ENCODE peak calls at places on chromosome 19, in nine cellular contexts. A is lower lobe of right lung, L is breast epithelium, S is non-pigmented ciliary epithelial cell, F is NCI-H345, Q is amygdala, R is T-cell, X is GM12865, C is cardiac fibroblast. E is an unnamed sample.

GRCh38 chr19:53877361-53877766 is 4.6 kb upstream of the PRKCG start:
- DNase-seq in A (no peak), L (no peak), S (no peak), F (no peak), Q (no peak), R (peak; percentile 37), X (no peak), C (peak; percentile 38), E (no peak)

GRCh38 chr19:903266-903797 is 9.7 kb downstream of the R3HDM4 start:
- DNase-seq in A (no peak), L (no peak), S (no peak), F (no peak), Q (no peak), R (no peak), X (no peak), C (no peak), E (no peak)

GRCh38 chr19:19554074-19555023 is 16.3 kb downstream of the CILP2 start:
- DNase-seq in A (peak; percentile 74), L (no peak), S (no peak), F (peak; percentile 6), Q (no peak), R (peak; percentile 32), X (peak; percentile 64), C (peak; percentile 41), E (peak; percentile 34)

GRCh38 chr19:6292006-6292405 is 12.2 kb upstream of the MLLT1 start:
- DNase-seq in A (no peak), L (no peak), S (no peak), F (no peak), Q (no peak), R (no peak), X (no peak), C (peak; percentile 17), E (no peak)

GRCh38 chr19:3459322-3459881 is 20.9 kb downstream of the SMIM24 start:
- DNase-seq in A (peak; percentile 79), L (peak; percentile 82), S (peak; percentile 87), F (no peak), Q (peak; percentile 34), R (no peak), X (peak; percentile 43), C (peak; percentile 96), E (no peak)

GRCh38 chr19:39740395-39740794 is 2.6 kb upstream of the CLC start:
- DNase-seq in A (no peak), L (no peak), S (no peak), F (no peak), Q (no peak), R (no peak), X (no peak), C (no peak), E (no peak)

GRCh38 chr19:1312732-1313694 is 27.3 kb downstream of the EFNA2 start:
- DNase-seq in A (no peak), L (no peak), S (peak; percentile 26), F (no peak), Q (no peak), R (no peak), X (no peak), C (peak; percentile 19), E (no peak)

GRCh38 chr19:35848486-35848885 is 3.8 kb downstream of the NPHS1 start:
- DNase-seq in A (no peak), L (no peak), S (no peak), F (no peak), Q (no peak), R (no peak), X (no peak), C (no peak), E (no peak)

GRCh38 chr19:1340681-1341469 is 42.8 kb upstream of the NDUFS7 start:
- DNase-seq in A (no peak), L (no peak), S (no peak), F (peak; percentile 20), Q (no peak), R (no peak), X (no peak), C (no peak), E (no peak)

GRCh38 chr19:14559916-14560775 is 11.7 kb downstream of the NDUFB7 start:
- DNase-seq in A (no peak), L (no peak), S (no peak), F (no peak), Q (no peak), R (no peak), X (no peak), C (no peak), E (no peak)

GRCh38 chr19:4585556-4585955 is 26.1 kb upstream of the SEMA6B start:
- DNase-seq in A (no peak), L (no peak), S (no peak), F (no peak), Q (no peak), R (no peak), X (no peak), C (no peak), E (no peak)

GRCh38 chr19:18496167-18496979 is 25.5 kb downstream of the ELL start:
- DNase-seq in A (peak; percentile 78), L (no peak), S (no peak), F (peak; percentile 11), Q (no peak), R (peak; percentile 51), X (peak; percentile 69), C (peak; percentile 37), E (peak; percentile 86)

GRCh38 chr19:8445488-8446001 is 770 bp downstream of the HNRNPM start:
- DNase-seq in A (peak; percentile 72), L (peak; percentile 55), S (no peak), F (peak; percentile 30), Q (peak; percentile 32), R (peak; percentile 2), X (peak; percentile 56), C (peak; percentile 45), E (peak; percentile 39)

E was measured in effector memory CD4-positive, alpha-beta T cell.